ENCODE peak calls at places on chromosomes 6 and 20, in nine cellular contexts. W is lower lobe of right lung; U is CD4-positive, CD25-positive, alpha-beta regulatory T cell; E is IMR-90; S is Peyer's patch; F is fibroblast of pulmonary artery; O is NT2/D1; B is left lung; A is mesenchymal stem cell. K is an unnamed sample.

GRCh38 chr6:13536796-13537526 is 37.4 kb upstream of the SIRT5 start:
- DNase-seq in W (no peak), U (no peak), E (no peak), S (no peak), F (peak), O (no peak), B (no peak), A (no peak), K (no peak)

GRCh38 chr20:53856675-53857295 is 213.6 kb downstream of the BCAS1 start:
- DNase-seq in W (no peak), U (no peak), E (no peak), S (no peak), F (no peak), O (no peak), B (no peak), A (no peak), K (no peak)

GRCh38 chr6:80553071-80553740 is 446.7 kb downstream of the BCKDHB start:
- DNase-seq in W (no peak), U (no peak), E (no peak), S (no peak), F (no peak), O (no peak), B (no peak), A (no peak), K (no peak)

GRCh38 chr6:108896111-108896661 is 48.0 kb downstream of the ARMC2 start:
- DNase-seq in W (no peak), U (no peak), E (peak), S (no peak), F (peak), O (no peak), B (no peak), A (peak), K (no peak)

GRCh38 chr20:10419550-10420133 is 14.4 kb downstream of the MKKS start:
- DNase-seq in W (no peak), U (no peak), E (peak), S (no peak), F (peak), O (no peak), B (no peak), A (no peak), K (no peak)

GRCh38 chr6:125156496-125156895 is 2.9 kb downstream of the TPD52L1 start:
- DNase-seq in W (no peak), U (no peak), E (no peak), S (no peak), F (no peak), O (no peak), B (no peak), A (no peak), K (no peak)

GRCh38 chr6:27894839-27895762 is 17.1 kb downstream of the OR2B2 start:
- DNase-seq in W (no peak), U (peak), E (peak), S (no peak), F (peak), O (no peak), B (peak), A (peak), K (no peak)

GRCh38 chr6:71533939-71534379 is 245.3 kb downstream of the OGFRL1 start:
- DNase-seq in W (no peak), U (no peak), E (peak), S (no peak), F (peak), O (no peak), B (no peak), A (peak), K (no peak)

GRCh38 chr6:41894366-41895299 is 542 bp downstream of the USP49 start:
- DNase-seq in W (no peak), U (no peak), E (no peak), S (no peak), F (peak), O (peak), B (no peak), A (peak), K (no peak)

GRCh38 chr20:63626424-63627128 is at the start of gene GMEB2:
- DNase-seq in W (peak), U (peak), E (no peak), S (peak), F (peak), O (no peak), B (peak), A (no peak), K (no peak)

GRCh38 chr20:60453847-60454246 is 495.6 kb downstream of the CDH26 start:
- DNase-seq in W (no peak), U (no peak), E (no peak), S (no peak), F (no peak), O (peak), B (no peak), A (no peak), K (peak)

GRCh38 chr6:32047084-32047478 is 8.9 kb downstream of the CYP21A2 start:
- DNase-seq in W (no peak), U (no peak), E (peak), S (no peak), F (peak), O (no peak), B (no peak), A (peak), K (no peak)

GRCh38 chr6:132020138-132020551 is 69.0 kb upstream of the CCN2 start:
- DNase-seq in W (peak), U (no peak), E (peak), S (peak), F (peak), O (no peak), B (peak), A (no peak), K (no peak)

GRCh38 chr20:36605309-36606170 is at the start of gene RAB5IF:
- DNase-seq in W (peak), U (peak), E (peak), S (peak), F (peak), O (peak), B (peak), A (peak), K (peak)

GRCh38 chr6:6002005-6002808 is 4.5 kb downstream of the NRN1 start:
- DNase-seq in W (no peak), U (no peak), E (no peak), S (no peak), F (no peak), O (no peak), B (no peak), A (no peak), K (no peak)

GRCh38 chr6:6002809-6003333 is 3.9 kb downstream of the NRN1 start:
- DNase-seq in W (no peak), U (no peak), E (no peak), S (no peak), F (no peak), O (no peak), B (no peak), A (no peak), K (no peak)

GRCh38 chr6:6004147-6004995 is 2.4 kb downstream of the NRN1 start:
- DNase-seq in W (no peak), U (no peak), E (no peak), S (no peak), F (peak), O (no peak), B (no peak), A (no peak), K (no peak)

GRCh38 chr6:6001443-6001842 is 5.3 kb downstream of the NRN1 start:
- DNase-seq in W (no peak), U (no peak), E (no peak), S (no peak), F (no peak), O (no peak), B (no peak), A (no peak), K (no peak)

GRCh38 chr6:6003334-6004146 is 3.2 kb downstream of the NRN1 start:
- DNase-seq in W (peak), U (no peak), E (no peak), S (no peak), F (no peak), O (no peak), B (no peak), A (no peak), K (no peak)
- H3K4me3 ChIP-seq in W (peak), U (peak), E (no peak), S (peak), F (no peak), O (peak), B (peak), A (no peak), K (peak)

DNA sequence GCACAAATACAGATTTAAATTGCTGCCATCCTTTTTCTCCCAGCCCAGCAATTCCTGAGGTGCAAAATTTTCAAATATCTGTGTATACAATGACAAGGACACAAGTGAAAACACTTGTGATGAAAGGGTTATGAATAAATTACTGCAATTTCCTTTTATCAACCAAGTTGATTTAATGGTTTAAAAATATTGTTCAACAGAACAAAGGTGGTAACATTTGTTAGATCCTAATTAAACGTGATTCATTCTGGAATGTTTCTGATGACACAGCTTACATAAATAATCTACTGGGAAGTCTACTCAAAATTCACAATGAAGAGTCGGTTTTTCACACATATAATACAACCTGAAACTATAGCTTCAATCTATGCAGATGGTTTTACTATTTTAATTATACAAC is 17.1 kb downstream of the B4GALT5 start:
- DNase-seq in W (no peak), U (no peak), E (no peak), S (no peak), F (no peak), O (no peak), B (no peak), A (no peak), K (no peak)
- H3K4me3 ChIP-seq in W (no peak), U (no peak), E (no peak), S (no peak), F (no peak), O (no peak), B (no peak), A (no peak), K (no peak)

DNA sequence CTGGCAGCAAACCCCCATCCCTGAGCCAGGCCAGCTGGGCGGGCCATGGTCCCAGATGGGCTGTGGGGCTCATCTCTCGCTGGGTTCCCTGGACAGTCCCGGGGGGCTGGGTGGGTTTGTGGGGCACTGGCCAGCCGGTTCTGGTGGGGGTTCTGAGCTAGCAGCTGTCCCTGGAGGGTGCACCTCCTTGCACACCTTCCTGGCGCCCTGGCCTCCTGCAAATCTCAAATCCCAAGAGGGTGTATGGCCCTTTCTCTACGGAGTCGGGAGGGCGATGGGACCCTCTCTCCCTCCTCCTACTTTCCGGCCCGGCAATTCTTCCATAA is 1.2 kb upstream of the LAMA5 start:
- DNase-seq in W (no peak), U (no peak), E (no peak), S (no peak), F (no peak), O (no peak), B (no peak), A (no peak), K (no peak)
- H3K4me3 ChIP-seq in W (peak), U (no peak), E (no peak), S (peak), F (no peak), O (peak), B (no peak), A (peak), K (peak)

GRCh38 chr6:167145468-167145867 is 12.3 kb downstream of the GPR31 start:
- DNase-seq in W (no peak), U (no peak), E (no peak), S (no peak), F (no peak), O (no peak), B (no peak), A (no peak), K (no peak)
- H3K4me3 ChIP-seq in W (no peak), U (no peak), E (no peak), S (no peak), F (no peak), O (no peak), B (no peak), A (no peak), K (no peak)

GRCh38 chr6:134020543-134020942 is 31.9 kb downstream of the SLC2A12 start:
- DNase-seq in W (no peak), U (no peak), E (no peak), S (no peak), F (no peak), O (no peak), B (no peak), A (no peak), K (no peak)
- H3K4me3 ChIP-seq in W (no peak), U (no peak), E (no peak), S (no peak), F (no peak), O (no peak), B (no peak), A (no peak), K (no peak)

GRCh38 chr20:45098096-45098773 is 2.7 kb downstream of the KCNS1 start:
- DNase-seq in W (no peak), U (no peak), E (no peak), S (no peak), F (peak), O (peak), B (no peak), A (no peak), K (peak)
- H3K4me3 ChIP-seq in W (peak), U (no peak), E (peak), S (peak), F (peak), O (no peak), B (no peak), A (no peak), K (no peak)

GRCh38 chr6:63100066-63100465 is 111.2 kb upstream of the FKBP1C start:
- DNase-seq in W (no peak), U (no peak), E (no peak), S (no peak), F (no peak), O (no peak), B (no peak), A (no peak), K (no peak)

GRCh38 chr6:63097222-63097621 is 114.0 kb upstream of the FKBP1C start:
- DNase-seq in W (no peak), U (no peak), E (no peak), S (no peak), F (no peak), O (no peak), B (no peak), A (no peak), K (no peak)

GRCh38 chr6:63094947-63095346 is 116.3 kb upstream of the FKBP1C start:
- DNase-seq in W (no peak), U (no peak), E (no peak), S (no peak), F (no peak), O (no peak), B (no peak), A (no peak), K (no peak)
- H3K4me3 ChIP-seq in W (no peak), U (no peak), E (no peak), S (no peak), F (no peak), O (no peak), B (no peak), A (no peak), K (no peak)

GRCh38 chr20:235891-236290 is 8.8 kb downstream of the DEFB129 start:
- DNase-seq in W (no peak), U (no peak), E (no peak), S (no peak), F (peak), O (no peak), B (no peak), A (no peak), K (no peak)

GRCh38 chr20:237918-238317 is 10.9 kb downstream of the DEFB129 start:
- DNase-seq in W (no peak), U (no peak), E (no peak), S (no peak), F (no peak), O (no peak), B (no peak), A (no peak), K (no peak)

GRCh38 chr20:237479-237878 is 10.4 kb downstream of the DEFB129 start:
- DNase-seq in W (peak), U (no peak), E (peak), S (no peak), F (no peak), O (no peak), B (peak), A (no peak), K (no peak)
- H3K4me3 ChIP-seq in W (peak), U (peak), E (no peak), S (peak), F (no peak), O (no peak), B (no peak), A (no peak), K (no peak)